ENCODE peak calls at places on chromosome 1, in six cellular contexts. P is Right ventricle myocardium inferior; H is CD8-positive, alpha-beta memory T cell; F is HEK293T; Y is iris pigment epithelial cell; D is adipocyte. O is an unnamed sample.

GRCh38 chr1:248924696-248925532 is 18.9 kb downstream of the PGBD2 start:
- DNase-seq in F (peak), H (peak), D (peak), P (peak), Y (peak), O (peak)

GRCh38 chr1:236762410-236762809 is 32.7 kb upstream of the MTR start:
- DNase-seq in F (no peak), P (no peak), Y (no peak), H (no peak), D (no peak), O (no peak)

GRCh38 chr1:27876341-27877114 is 4.2 kb downstream of the THEMIS2 start:
- DNase-seq in P (no peak), D (no peak), F (no peak), H (no peak), Y (no peak), O (no peak)

GRCh38 chr1:180773210-180773865 is 139.4 kb upstream of the KIAA1614 start:
- DNase-seq in F (no peak), H (no peak), Y (peak), P (no peak), D (peak), O (peak)

GRCh38 chr1:233269656-233270055 is 25.9 kb downstream of the PCNX2 start:
- DNase-seq in D (peak), F (no peak), P (no peak), Y (peak), H (no peak), O (peak)

GRCh38 chr1:89975540-89976125 is 19.3 kb upstream of the ZNF326 start:
- DNase-seq in P (no peak), F (no peak), Y (no peak), H (no peak), D (no peak), O (no peak)

GRCh38 chr1:226029093-226029496 is 30.0 kb upstream of the SDE2 start:
- DNase-seq in D (no peak), Y (no peak), P (peak), F (no peak), H (no peak), O (no peak)

GRCh38 chr1:226651732-226652105 is 87.4 kb downstream of the ITPKB start:
- DNase-seq in Y (no peak), H (no peak), F (no peak), P (no peak), D (no peak), O (no peak)

GRCh38 chr1:218494449-218494852 is 149.3 kb downstream of the TGFB2 start:
- DNase-seq in H (no peak), Y (no peak), P (no peak), F (no peak), D (no peak), O (no peak)

GRCh38 chr1:51303751-51304196 is 26.6 kb downstream of the TTC39A start:
- DNase-seq in P (no peak), H (no peak), D (peak), Y (peak), F (no peak), O (no peak)

GRCh38 chr1:157133431-157133830 is 4.8 kb downstream of the ETV3 start:
- DNase-seq in F (no peak), D (no peak), P (no peak), Y (no peak), H (no peak), O (no peak)

GRCh38 chr1:40944841-40945430 is 34.6 kb upstream of the CTPS1 start:
- DNase-seq in Y (peak), F (no peak), H (no peak), P (no peak), D (peak), O (peak)

O was measured in kidney tubule cell.